ENCODE peak calls at places on chromosomes 11 and 22, in ten cellular contexts. J, F, W, Y, E, B, T, Q, I and Z are unnamed samples.

GRCh38 chr11:65121447-65121864 is 478 bp downstream of the FAU start:
- DNase-seq in B (no peak), T (no peak), I (no peak), E (peak; percentile 47), Y (peak; percentile 5), J (no peak), F (no peak), W (no peak), Q (no peak), Z (no peak)

GRCh38 chr11:111021131-111021530 is 224.4 kb upstream of the POU2AF2 start:
- DNase-seq in E (no peak), Q (no peak), J (no peak), W (no peak), F (peak; percentile 33), T (no peak), I (no peak), Y (no peak), B (no peak), Z (no peak)

GRCh38 chr11:71255323-71255722 is 2.9 kb upstream of the SHANK2 start:
- DNase-seq in I (no peak), W (no peak), E (peak; percentile 62), Q (no peak), Y (no peak), B (no peak), T (no peak), F (no peak), J (no peak), Z (no peak)

GRCh38 chr22:21642584-21643448 is 714 bp downstream of the SDF2L1 start:
- DNase-seq in I (peak; percentile 52), E (peak; percentile 72), F (peak; percentile 50), B (peak; percentile 45), Y (peak; percentile 58), Q (peak; percentile 47), T (peak; percentile 17), W (peak; percentile 33), J (no peak), Z (no peak)

GRCh38 chr11:8081591-8082021 is 595 bp downstream of the TUB start:
- DNase-seq in B (no peak), Q (peak; percentile 27), F (no peak), W (no peak), Y (no peak), E (no peak), T (no peak), I (no peak), J (no peak), Z (no peak)

GRCh38 chr11:73218106-73218829 is at the start of gene P2RY2:
- DNase-seq in T (no peak), I (no peak), W (no peak), J (no peak), Y (peak; percentile 78), B (peak; percentile 47), Q (peak; percentile 86), F (peak; percentile 21), E (peak; percentile 90), Z (no peak)

GRCh38 chr22:39500101-39500500 is 2.0 kb upstream of the MIEF1 start:
- DNase-seq in J (no peak), B (no peak), Q (no peak), Y (no peak), F (no peak), E (no peak), T (no peak), I (no peak), W (no peak), Z (no peak)

GRCh38 chr11:126638663-126639062 is 283.2 kb downstream of the ST3GAL4 start:
- DNase-seq in I (no peak), B (no peak), J (no peak), F (no peak), E (no peak), T (no peak), Y (no peak), Q (no peak), W (no peak), Z (no peak)

GRCh38 chr11:133681901-133682300 is 149.6 kb upstream of the OPCML start:
- DNase-seq in W (peak; percentile 49), F (no peak), E (no peak), T (no peak), I (no peak), Q (no peak), J (no peak), B (no peak), Y (no peak), Z (no peak)

GRCh38 chr11:1276866-1277615 is 32.4 kb downstream of the TOLLIP start:
- DNase-seq in Y (no peak), B (no peak), Q (peak; percentile 18), I (no peak), W (no peak), F (no peak), J (no peak), T (no peak), E (no peak), Z (no peak)

GRCh38 chr11:72641900-72642814 is 32.1 kb downstream of the PDE2A start:
- DNase-seq in F (no peak), Q (peak; percentile 56), B (no peak), E (peak; percentile 46), J (no peak), Y (no peak), T (no peak), I (peak; percentile 3), W (peak; percentile 6), Z (no peak)

GRCh38 chr11:128157423-128158298 is 429.7 kb downstream of the ETS1 start:
- DNase-seq in T (peak; percentile 4), I (peak; percentile 82), Q (peak; percentile 29), W (peak; percentile 73), J (peak; percentile 15), Y (peak; percentile 71), B (peak; percentile 23), F (peak; percentile 76), E (peak; percentile 63), Z (no peak)

GRCh38 chr11:3123316-3123715 is 41.8 kb downstream of the OSBPL5 start:
- DNase-seq in Q (peak; percentile 84), W (no peak), F (no peak), I (no peak), J (no peak), T (no peak), E (peak; percentile 33), Y (no peak), B (no peak), Z (no peak)

GRCh38 chr22:45082795-45083194 is 73.0 kb upstream of the PHF21B start:
- DNase-seq in I (no peak), E (no peak), J (no peak), Q (no peak), T (no peak), F (no peak), Y (no peak), W (no peak), B (peak; percentile 18), Z (no peak)

GRCh38 chr11:88338223-88338661 is 706 bp upstream of the CTSC start:
- DNase-seq in F (peak; percentile 94), Q (peak; percentile 55), J (no peak), Y (peak; percentile 95), I (peak; percentile 30), T (no peak), B (peak; percentile 37), W (no peak), E (peak; percentile 49), Z (no peak)

GRCh38 chr11:86923993-86924766 is 31.0 kb downstream of the FZD4 start:
- DNase-seq in B (no peak), W (no peak), E (no peak), F (no peak), Y (no peak), J (no peak), Q (no peak), T (no peak), I (no peak), Z (no peak)

GRCh38 chr11:122808494-122808893 is 29.8 kb upstream of the CRTAM start:
- DNase-seq in W (no peak), B (peak; percentile 11), F (peak; percentile 67), E (no peak), Y (peak; percentile 73), Q (no peak), I (no peak), T (no peak), J (no peak), Z (no peak)

GRCh38 chr22:27125539-27125938 is 468.2 kb downstream of the MIAT start:
- DNase-seq in T (no peak), F (peak; percentile 40), J (no peak), B (no peak), W (no peak), E (no peak), Y (no peak), Q (no peak), I (no peak), Z (no peak)

GRCh38 chr22:38412435-38413084 is 42.4 kb downstream of the KCNJ4 start:
- DNase-seq in J (no peak), Y (no peak), T (no peak), W (no peak), Q (no peak), I (peak; percentile 50), B (peak; percentile 51), E (peak; percentile 62), F (no peak), Z (peak; percentile 71)

GRCh38 chr11:7490054-7490453 is 4.7 kb downstream of the OLFML1 start:
- DNase-seq in Q (no peak), I (no peak), B (no peak), F (peak; percentile 40), W (no peak), T (no peak), J (no peak), E (no peak), Y (no peak), Z (no peak)

GRCh38 chr11:67464411-67465189 is 4.5 kb downstream of the TMEM134 start:
- DNase-seq in J (peak; percentile 84), Q (peak; percentile 90), I (peak; percentile 88), W (peak; percentile 91), B (peak; percentile 90), Y (peak; percentile 76), T (peak; percentile 88), F (peak; percentile 66), E (peak; percentile 92), Z (no peak)